ENCODE peak calls at places on chromosomes 12 and 14, in seven cellular contexts. M is MM.1S; O is Daoy; Y is cardiac muscle cell; Q is activated naive CD4-positive, alpha-beta T cell; K is NCI-H1048; T is astrocyte. N is an unnamed sample.

GRCh38 chr12:64767495-64767894 is 8.3 kb upstream of the GNS start:
- DNase-seq in M (no peak), O (no peak), Y (no peak), Q (no peak), K (no peak), T (no peak), N (no peak)

GRCh38 chr14:53951661-53952265 is 4.9 kb downstream of the BMP4 start:
- DNase-seq in M (no peak), O (no peak), Y (peak), Q (no peak), K (no peak), T (no peak), N (no peak)

GRCh38 chr12:106139422-106140141 is 828 bp upstream of the NUAK1 start:
- DNase-seq in M (peak), O (peak), Y (peak), Q (no peak), K (no peak), T (peak), N (peak)

GRCh38 chr12:113639474-113639873 is 167.8 kb upstream of the LHX5 start:
- DNase-seq in M (no peak), O (no peak), Y (no peak), Q (no peak), K (no peak), T (no peak), N (no peak)

GRCh38 chr14:30291216-30291615 is 267.7 kb upstream of the G2E3 start:
- DNase-seq in M (no peak), O (peak), Y (no peak), Q (no peak), K (no peak), T (peak), N (no peak)

GRCh38 chr14:24659916-24660570 is 26.1 kb upstream of the GZMB start:
- DNase-seq in M (no peak), O (no peak), Y (no peak), Q (no peak), K (no peak), T (no peak), N (no peak)

GRCh38 chr14:73634333-73634833 is 10.4 kb upstream of the DNAL1 start:
- DNase-seq in M (no peak), O (peak), Y (peak), Q (no peak), K (no peak), T (no peak), N (peak)

GRCh38 chr12:93256258-93256969 is 121.3 kb upstream of the NUDT4 start:
- DNase-seq in M (no peak), O (no peak), Y (no peak), Q (no peak), K (no peak), T (no peak), N (no peak)

GRCh38 chr14:93150227-93151206 is 34.2 kb downstream of the MOAP1 start:
- DNase-seq in M (no peak), O (no peak), Y (no peak), Q (no peak), K (no peak), T (no peak), N (peak)

GRCh38 chr12:60230103-60230502 is 634.3 kb downstream of the SLC16A7 start:
- DNase-seq in M (no peak), O (no peak), Y (no peak), Q (no peak), K (no peak), T (peak), N (no peak)

GRCh38 chr14:88870777-88871176 is 46.3 kb downstream of the TTC8 start:
- DNase-seq in M (no peak), O (no peak), Y (no peak), Q (no peak), K (no peak), T (no peak), N (no peak)

GRCh38 chr12:3930216-3930615 is 57.0 kb upstream of the PARP11 start:
- DNase-seq in M (no peak), O (no peak), Y (no peak), Q (no peak), K (no peak), T (no peak), N (no peak)

GRCh38 chr12:55929306-55929791 is 1.6 kb upstream of the DGKA start:
- DNase-seq in M (peak), O (no peak), Y (no peak), Q (peak), K (no peak), T (no peak), N (no peak)

GRCh38 chr12:85468356-85469157 is 188.5 kb downstream of the ALX1 start:
- DNase-seq in M (peak), O (peak), Y (peak), Q (no peak), K (no peak), T (peak), N (peak)

N was measured in testis.